ENCODE peak calls at places on chromosomes 7 and 10, in four cellular contexts. Z is anterior cingulate cortex, S is thyroid gland, V is tibial artery. H is an unnamed sample.

GRCh38 chr10:133158437-133158755 is 1.6 kb upstream of the KNDC1 start:
- DNase-seq in Z (no peak), V (no peak), S (no peak), H (peak)

GRCh38 chr10:71233491-71233892 is 21.1 kb downstream of the UNC5B start:
- DNase-seq in Z (no peak), S (no peak), V (no peak), H (no peak)

GRCh38 chr7:129719980-129720732 is 108.6 kb downstream of the NRF1 start:
- DNase-seq in Z (no peak), S (no peak), V (no peak), H (no peak)

GRCh38 chr10:114970515-114970914 is 32.5 kb downstream of the TRUB1 start:
- DNase-seq in Z (no peak), V (no peak), S (no peak), H (no peak)

GRCh38 chr7:11689096-11689495 is 142.9 kb downstream of the THSD7A start:
- DNase-seq in V (no peak), Z (no peak), S (no peak), H (no peak)

GRCh38 chr10:31656820-31657470 is 271.7 kb downstream of the ARHGAP12 start:
- DNase-seq in S (no peak), Z (no peak), V (no peak), H (no peak)

GRCh38 chr10:110865804-110866482 is 5.8 kb upstream of the PDCD4 start:
- DNase-seq in S (peak), Z (no peak), V (no peak), H (no peak)

GRCh38 chr10:48307584-48307983 is 1.1 kb downstream of the MAPK8 start:
- DNase-seq in Z (no peak), V (no peak), S (no peak), H (no peak)

GRCh38 chr7:140067052-140067451 is 4.3 kb upstream of the PARP12 start:
- DNase-seq in S (no peak), Z (no peak), V (no peak), H (no peak)

GRCh38 chr10:106577266-106577665 is 587.2 kb downstream of the SORCS1 start:
- DNase-seq in S (no peak), Z (no peak), V (no peak), H (no peak)

GRCh38 chr7:125279956-125280355 is 350.3 kb upstream of the POT1 start:
- DNase-seq in V (no peak), Z (no peak), S (no peak), H (no peak)